ENCODE peak calls at places on chromosomes 3 and 15, in seven cellular contexts. P, K, B, L, R, W and E are unnamed samples.

GRCh38 chr3:151305081-151305777 is 11.4 kb downstream of the GPR87 start:
- DNase-seq in P (peak; percentile 33), K (no peak), B (no peak), L (peak; percentile 36), R (peak; percentile 98), W (peak; percentile 64), E (no peak)

GRCh38 chr15:41790756-41791546 is 16.7 kb downstream of the MAPKBP1 start:
- DNase-seq in P (no peak), K (no peak), B (no peak), L (no peak), R (peak; percentile 80), W (no peak), E (no peak)

GRCh38 chr3:142447308-142447851 is 457 bp downstream of the XRN1 start:
- DNase-seq in P (peak; percentile 37), K (peak; percentile 11), B (peak; percentile 26), L (peak; percentile 75), R (peak; percentile 29), W (peak; percentile 63), E (peak; percentile 22)

GRCh38 chr3:16203031-16203430 is 28.6 kb downstream of the GALNT15 start:
- DNase-seq in P (no peak), K (no peak), B (no peak), L (no peak), R (peak; percentile 62), W (no peak), E (no peak)

GRCh38 chr3:193552911-193553310 is 1.8 kb downstream of the ATP13A4 start:
- DNase-seq in P (no peak), K (no peak), B (no peak), L (no peak), R (no peak), W (no peak), E (no peak)

GRCh38 chr15:51104512-51104911 is 9.8 kb upstream of the TNFAIP8L3 start:
- DNase-seq in P (no peak), K (no peak), B (no peak), L (no peak), R (no peak), W (no peak), E (no peak)

GRCh38 chr3:36201546-36201945 is 178.8 kb upstream of the STAC start:
- DNase-seq in P (no peak), K (no peak), B (no peak), L (peak; percentile 71), R (no peak), W (no peak), E (no peak)

GRCh38 chr15:62020576-62021160 is 39.6 kb downstream of the VPS13C start:
- DNase-seq in P (no peak), K (no peak), B (no peak), L (no peak), R (peak; percentile 70), W (no peak), E (no peak)

GRCh38 chr3:111859061-111859973 is at the start of gene PHLDB2:
- DNase-seq in P (peak; percentile 38), K (peak; percentile 3), B (peak; percentile 39), L (peak; percentile 97), R (peak; percentile 94), W (peak; percentile 89), E (peak; percentile 8)

GRCh38 chr3:42827654-42828053 is 18.4 kb downstream of the ACKR2 start:
- DNase-seq in P (no peak), K (no peak), B (no peak), L (no peak), R (peak; percentile 58), W (no peak), E (no peak)

GRCh38 chr3:37115451-37115850 is 58.9 kb downstream of the LRRFIP2 start:
- DNase-seq in P (no peak), K (no peak), B (no peak), L (no peak), R (peak; percentile 67), W (no peak), E (no peak)

GRCh38 chr15:52113246-52113645 is 671 bp upstream of the BCL2L10 start:
- DNase-seq in P (no peak), K (no peak), B (no peak), L (no peak), R (no peak), W (no peak), E (no peak)

GRCh38 chr3:170442945-170443344 is 24.3 kb downstream of the CLDN11 start:
- DNase-seq in P (no peak), K (no peak), B (no peak), L (no peak), R (no peak), W (no peak), E (no peak)

GRCh38 chr15:70902105-70902504 is 9.5 kb downstream of the LRRC49 start:
- DNase-seq in P (no peak), K (no peak), B (no peak), L (no peak), R (peak; percentile 97), W (no peak), E (no peak)

GRCh38 chr3:9615003-9615628 is 34.2 kb upstream of the MTMR14 start:
- DNase-seq in P (no peak), K (no peak), B (no peak), L (peak; percentile 46), R (peak; percentile 2), W (no peak), E (no peak)